ENCODE peak calls at places on chromosomes 4 and X, in nine cellular contexts. Q, R, P, D, G, H, N, E and F are unnamed samples.

GRCh38 chr4:124974163-124974562 is 261.6 kb upstream of the ANKRD50 start:
- DNase-seq in D (no peak), E (no peak), R (no peak), P (peak), H (no peak), Q (no peak), G (no peak), N (no peak), F (peak)

GRCh38 chrX:119721487-119721886 is 28.5 kb upstream of the SEPTIN6 start:
- DNase-seq in G (no peak), P (no peak), H (no peak), N (no peak), D (no peak), R (no peak), E (peak), Q (no peak), F (no peak)

GRCh38 chr4:54737421-54737820 is 79.7 kb downstream of the KIT start:
- DNase-seq in E (no peak), G (no peak), N (no peak), P (no peak), D (no peak), H (no peak), R (no peak), Q (no peak), F (no peak)

GRCh38 chr4:145982791-145983190 is 44.2 kb upstream of the ZNF827 start:
- DNase-seq in H (no peak), R (no peak), P (no peak), N (no peak), E (no peak), Q (no peak), D (no peak), G (no peak), F (no peak)

GRCh38 chr4:119237201-119237600 is 24.7 kb downstream of the USP53 start:
- DNase-seq in H (no peak), D (no peak), G (no peak), P (no peak), Q (no peak), E (no peak), R (no peak), N (no peak), F (no peak)

GRCh38 chr4:54961357-54961975 is 163.9 kb downstream of the KDR start:
- DNase-seq in E (peak), H (peak), N (no peak), P (peak), R (no peak), D (peak), G (no peak), Q (peak), F (peak)

GRCh38 chrX:40933132-40934078 is 151.8 kb upstream of the USP9X start:
- DNase-seq in R (peak), H (peak), Q (peak), D (peak), G (no peak), E (peak), P (no peak), N (no peak), F (peak)

GRCh38 chr4:184385705-184386141 is 88.6 kb downstream of the IRF2 start:
- DNase-seq in R (peak), N (peak), D (no peak), E (no peak), G (no peak), Q (no peak), P (peak), H (peak), F (no peak)

GRCh38 chr4:91997045-91997444 is 306.7 kb upstream of the GRID2 start:
- DNase-seq in P (peak), G (no peak), E (no peak), N (no peak), R (no peak), D (no peak), H (no peak), Q (no peak), F (no peak)

GRCh38 chr4:41319553-41319952 is 62.8 kb downstream of the UCHL1 start:
- DNase-seq in E (no peak), N (no peak), P (peak), H (no peak), G (no peak), R (no peak), Q (peak), D (no peak), F (peak)

GRCh38 chrX:24334473-24334872 is 20.6 kb upstream of the SUPT20HL2 start:
- DNase-seq in E (peak), H (no peak), R (no peak), N (no peak), G (no peak), Q (no peak), D (no peak), P (peak), F (no peak)

GRCh38 chr4:1026115-1026514 is 14.7 kb downstream of the FGFRL1 start:
- DNase-seq in Q (no peak), D (no peak), R (peak), E (no peak), N (peak), P (peak), H (no peak), G (no peak), F (peak)

GRCh38 chrX:32137525-32137924 is 1065.7 kb upstream of the FTHL17 start:
- DNase-seq in E (no peak), P (no peak), G (no peak), Q (no peak), N (no peak), D (no peak), H (peak), R (no peak), F (peak)

GRCh38 chrX:149629730-149630387 is 1.7 kb downstream of the TMEM185A start:
- DNase-seq in D (no peak), P (no peak), E (no peak), G (no peak), R (no peak), H (no peak), Q (no peak), N (no peak), F (no peak)

GRCh38 chrX:149631293-149632165 is at the start of gene TMEM185A:
- DNase-seq in H (peak), P (peak), N (peak), D (peak), E (peak), G (peak), Q (peak), R (peak), F (peak)

GRCh38 chrX:149628768-149629167 is 2.8 kb downstream of the TMEM185A start:
- DNase-seq in N (no peak), H (no peak), D (no peak), G (no peak), E (no peak), P (no peak), R (no peak), Q (no peak), F (no peak)

GRCh38 chrX:149628280-149628679 is 3.3 kb downstream of the TMEM185A start:
- DNase-seq in N (no peak), P (peak), G (no peak), H (no peak), Q (no peak), E (no peak), D (no peak), R (no peak), F (no peak)

DNA sequence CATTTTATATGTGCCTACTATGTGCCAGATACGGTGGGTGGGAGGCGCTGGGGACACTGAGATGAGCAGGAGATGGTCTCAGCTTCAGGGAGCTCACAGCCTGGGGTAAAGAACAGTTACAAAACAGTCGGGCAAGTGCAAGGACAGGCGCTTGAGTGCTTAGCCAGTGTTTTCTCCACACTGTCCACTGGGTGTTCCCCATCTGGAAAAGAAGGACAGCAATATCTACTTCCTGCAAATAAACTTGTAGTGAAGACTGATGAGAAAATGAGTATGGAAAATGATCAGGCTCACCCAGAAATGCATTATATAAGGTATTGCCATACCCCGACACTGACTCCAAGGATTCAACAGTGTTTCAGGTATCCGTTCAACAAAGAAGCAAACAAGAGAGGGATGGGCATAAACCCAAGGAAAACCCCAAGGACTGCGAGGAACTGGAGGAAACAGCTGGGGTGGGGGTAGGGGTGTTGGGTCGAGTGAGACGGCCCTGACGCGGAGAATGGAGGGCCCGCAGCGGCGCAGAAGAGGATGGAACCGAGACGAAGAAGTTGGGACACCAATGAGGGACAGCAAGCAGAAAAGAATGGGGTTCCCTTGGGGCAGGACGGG is 805 bp downstream of the TMEM185A start:
- DNase-seq in G (no peak), R (peak), Q (peak), D (peak), P (peak), H (peak), N (no peak), E (peak), F (peak)
- TF ChIP-seq CTCF in G (no peak), R (no peak), Q (no peak), D (peak), P (peak), H (peak), N (peak), E (peak), F (peak)

DNA sequence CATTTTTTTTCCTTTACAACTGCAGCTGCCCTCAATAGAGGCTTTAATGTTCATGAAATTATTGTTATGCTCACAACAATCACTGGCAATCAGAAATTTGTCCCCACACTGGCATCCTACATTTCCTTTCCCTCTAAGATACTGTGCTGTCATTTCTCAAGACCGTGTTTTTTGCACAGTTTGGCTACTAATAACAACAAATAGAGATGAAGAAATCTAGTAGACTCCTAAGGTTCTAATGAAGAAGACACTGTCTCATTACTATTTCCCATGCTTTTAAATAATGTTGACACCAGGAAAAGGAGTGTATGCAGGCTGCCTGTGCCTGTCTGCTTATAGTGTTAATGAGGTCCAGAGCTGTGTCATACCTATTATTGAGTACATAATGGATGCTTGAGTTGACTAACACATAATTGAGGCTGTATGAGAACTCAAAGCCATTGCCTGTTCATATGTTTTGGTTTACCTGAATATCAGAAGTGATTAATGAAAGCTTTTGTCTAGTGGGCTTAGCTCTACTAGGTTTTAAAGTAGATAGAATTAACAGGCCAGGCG is 1.5 kb upstream of the EIF4E start:
- DNase-seq in E (peak), N (no peak), D (no peak), G (no peak), H (no peak), P (no peak), R (no peak), Q (no peak), F (no peak)
- H3K4me3 ChIP-seq in E (peak), N (peak), D (peak), G (peak), H (no peak), P (peak), R (no peak), Q (peak), F (peak)

GRCh38 chr4:140372607-140373327 is 679 bp upstream of the SCOC start:
- DNase-seq in G (no peak), R (no peak), H (peak), E (peak), N (no peak), Q (peak), P (peak), D (peak), F (peak)
- TF ChIP-seq CTCF in G (peak), R (peak), H (peak), E (peak), N (peak), Q (no peak), P (no peak), D (no peak), F (peak)

GRCh38 chrX:17854521-17854920 is 6.6 kb downstream of the RAI2 start:
- DNase-seq in R (no peak), Q (no peak), H (no peak), P (no peak), G (no peak), N (no peak), E (no peak), D (no peak), F (no peak)

GRCh38 chrX:17860179-17860780 is 818 bp downstream of the RAI2 start:
- DNase-seq in Q (no peak), D (peak), G (peak), N (peak), H (peak), P (no peak), R (no peak), E (no peak), F (peak)

GRCh38 chrX:17860811-17861495 is at the start of gene RAI2:
- DNase-seq in D (no peak), P (no peak), R (peak), G (peak), N (peak), E (no peak), Q (no peak), H (no peak), F (no peak)

GRCh38 chrX:17861496-17862011 is 456 bp upstream of the RAI2 start:
- DNase-seq in D (no peak), Q (no peak), H (no peak), P (no peak), N (no peak), R (no peak), E (no peak), G (no peak), F (no peak)

DNA sequence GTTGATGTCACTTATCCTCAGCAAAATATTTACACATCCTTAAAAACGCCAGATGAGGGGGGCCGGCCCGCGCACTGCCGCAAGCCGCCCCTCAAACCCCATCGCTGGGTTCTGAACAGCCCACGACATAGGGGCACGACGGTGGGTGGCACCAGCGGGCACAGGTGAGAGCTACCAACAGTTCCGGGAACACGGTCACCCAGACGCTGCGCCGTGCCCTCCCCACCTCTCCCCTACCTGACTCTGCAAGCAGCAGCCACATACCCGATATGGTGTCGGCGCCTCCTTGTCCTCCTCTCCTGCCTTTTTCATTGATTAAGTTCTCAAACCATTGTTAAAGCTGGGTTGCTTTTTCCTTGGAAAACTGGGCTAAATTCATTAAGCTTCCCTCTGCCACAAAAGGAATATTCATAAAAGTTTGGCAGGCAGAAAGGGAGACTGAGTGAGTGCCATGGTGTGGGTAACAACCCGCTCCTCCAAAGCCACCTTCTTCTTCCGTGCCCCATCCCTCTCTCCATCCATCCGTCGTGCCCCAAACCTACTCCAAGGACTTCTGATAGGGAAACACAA is 1.4 kb downstream of the RAI2 start:
- DNase-seq in N (no peak), Q (no peak), E (no peak), P (no peak), H (no peak), D (no peak), G (peak), R (peak), F (no peak)
- H3K4me3 ChIP-seq in N (peak), Q (peak), E (no peak), P (no peak), H (no peak), D (no peak), G (peak), R (peak), F (no peak)

GRCh38 chr4:95095352-95095974 is 337.7 kb downstream of the BMPR1B start:
- DNase-seq in D (peak), H (peak), R (no peak), P (peak), E (peak), G (no peak), Q (peak), N (no peak), F (peak)
- TF ChIP-seq CTCF in D (peak), H (peak), R (peak), P (peak), E (peak), G (peak), Q (peak), N (peak), F (peak)

GRCh38 chrX:106286053-106286650 is 118.0 kb downstream of the PWWP3B start:
- DNase-seq in H (peak), Q (no peak), R (no peak), D (peak), G (no peak), E (peak), P (peak), N (no peak), F (peak)
- H3K4me3 ChIP-seq in H (no peak), Q (no peak), R (no peak), D (no peak), G (no peak), E (no peak), P (no peak), N (no peak), F (no peak)

GRCh38 chr4:67712650-67713530 is 11.9 kb upstream of the UBA6 start:
- DNase-seq in P (no peak), D (no peak), H (no peak), R (no peak), E (no peak), Q (no peak), G (no peak), N (no peak), F (no peak)

GRCh38 chr4:67713531-67714247 is 12.7 kb upstream of the UBA6 start:
- DNase-seq in H (no peak), R (no peak), D (peak), N (no peak), E (peak), P (peak), Q (peak), G (no peak), F (peak)

GRCh38 chr4:67717586-67717985 is 16.6 kb upstream of the UBA6 start:
- DNase-seq in Q (no peak), N (no peak), E (no peak), D (no peak), R (no peak), H (no peak), G (no peak), P (no peak), F (no peak)

GRCh38 chr4:67714248-67714583 is 13.3 kb upstream of the UBA6 start:
- DNase-seq in Q (peak), D (no peak), H (no peak), P (no peak), N (no peak), G (no peak), E (no peak), R (no peak), F (no peak)

DNA sequence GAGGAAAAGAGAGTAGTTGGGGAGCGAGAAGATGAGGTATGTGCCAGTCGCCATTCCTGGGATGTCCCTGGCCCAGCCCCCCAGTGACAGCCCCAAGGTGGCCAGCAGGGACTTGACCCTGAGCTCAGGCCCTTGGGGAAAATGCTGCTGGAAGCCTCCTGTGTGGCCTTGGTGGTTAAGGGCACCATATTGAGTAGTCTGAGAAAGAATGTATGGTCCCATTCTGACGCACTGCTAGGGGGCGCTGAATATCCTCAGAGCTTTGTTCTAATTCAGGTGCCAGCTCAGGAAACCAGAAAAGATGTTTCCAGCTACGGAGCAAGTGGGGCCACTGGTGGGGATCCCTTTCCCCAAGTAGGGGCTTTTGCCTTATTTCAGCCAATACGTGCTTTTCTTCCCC is 14.0 kb upstream of the UBA6 start:
- DNase-seq in N (no peak), D (no peak), R (no peak), Q (no peak), P (no peak), G (no peak), H (no peak), E (no peak), F (no peak)
- TF ChIP-seq CTCF in N (no peak), D (no peak), R (no peak), Q (no peak), P (no peak), G (no peak), H (no peak), E (no peak), F (peak)

DNA sequence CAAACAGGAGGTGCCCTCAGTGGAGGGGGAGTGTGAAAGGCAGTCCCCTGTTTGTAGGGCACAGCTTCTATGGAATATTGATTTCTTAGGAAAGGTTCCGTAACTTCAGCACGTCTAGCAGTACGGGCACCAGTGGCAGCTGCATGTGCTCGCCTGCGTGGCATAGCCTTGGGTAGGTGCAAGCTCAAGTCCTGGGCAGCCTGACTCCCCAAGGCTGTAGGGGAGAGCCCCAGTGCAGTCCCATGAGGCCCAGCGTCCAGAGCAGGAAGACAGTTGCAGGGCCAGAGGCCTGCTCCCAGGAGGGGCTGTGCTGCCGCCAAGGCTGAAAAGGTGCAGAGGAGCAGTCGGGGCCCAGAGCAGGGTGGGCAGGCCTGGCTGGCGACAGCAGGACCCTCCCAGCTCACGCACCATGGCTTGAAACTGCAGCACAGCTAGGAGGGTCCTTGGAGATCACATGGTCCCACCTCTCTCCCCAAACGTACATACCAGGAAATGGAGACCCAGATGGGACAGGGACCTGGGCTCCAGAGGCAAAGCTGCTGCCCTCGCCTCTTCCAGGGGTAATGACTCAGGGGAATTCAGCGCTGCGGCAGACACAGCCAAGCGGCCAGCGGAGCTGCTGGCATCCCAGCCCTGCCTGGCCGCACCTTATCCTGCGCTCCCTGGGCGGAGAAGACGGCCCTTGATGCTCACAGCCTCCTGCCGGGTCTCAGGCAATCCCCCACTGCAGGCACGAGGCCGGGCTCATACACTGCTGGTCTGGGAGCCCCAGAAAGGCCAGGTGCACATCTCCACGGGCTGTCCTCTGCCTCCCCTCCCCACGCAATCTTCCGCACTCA is 6.0 kb upstream of the DUSP9 start:
- DNase-seq in N (no peak), R (no peak), P (no peak), G (no peak), H (no peak), D (no peak), Q (no peak), E (no peak), F (no peak)
- H3K4me3 ChIP-seq in N (no peak), R (no peak), P (no peak), G (no peak), H (no peak), D (no peak), Q (no peak), E (no peak), F (no peak)